ENCODE peak calls at places on chromosomes 2 and 18, in eight cellular contexts. Z, M, W, U, P, A, C and F are unnamed samples.
A peak's percentile ranks its signal among the peaks of the same experiment; 100 is the strongest.

GRCh38 chr2:18971628-18972027 is 382.3 kb upstream of the NT5C1B start:
- DNase-seq in Z (no peak), M (no peak), W (no peak), U (no peak), P (no peak), A (no peak), C (no peak), F (no peak)

GRCh38 chr2:66575625-66576371 is 140.9 kb downstream of the MEIS1 start:
- DNase-seq in Z (no peak), M (no peak), W (no peak), U (peak; percentile 72), P (no peak), A (peak; percentile 45), C (no peak), F (peak; percentile 55)

GRCh38 chr18:7170292-7170691 is 52.7 kb upstream of the LAMA1 start:
- DNase-seq in Z (no peak), M (peak; percentile 25), W (no peak), U (no peak), P (no peak), A (no peak), C (no peak), F (no peak)

GRCh38 chr18:59604877-59605276 is 92.3 kb downstream of the CCBE1 start:
- DNase-seq in Z (no peak), M (no peak), W (no peak), U (no peak), P (no peak), A (no peak), C (no peak), F (no peak)

GRCh38 chr2:46963210-46963609 is 47.6 kb upstream of the MCFD2 start:
- DNase-seq in Z (no peak), M (no peak), W (no peak), U (no peak), P (no peak), A (no peak), C (no peak), F (no peak)

GRCh38 chr2:101697794-101698418 is 399 bp downstream of the MAP4K4 start:
- DNase-seq in Z (no peak), M (no peak), W (no peak), U (peak; percentile 59), P (no peak), A (no peak), C (no peak), F (no peak)

GRCh38 chr2:148614024-148614331 is 30.6 kb upstream of the EPC2 start:
- DNase-seq in Z (peak; percentile 41), M (peak; percentile 42), W (no peak), U (peak; percentile 25), P (no peak), A (no peak), C (peak; percentile 7), F (peak; percentile 19)

GRCh38 chr2:142180820-142181533 is 50.2 kb upstream of the LRP1B start:
- DNase-seq in Z (no peak), M (peak; percentile 45), W (no peak), U (peak; percentile 34), P (no peak), A (peak; percentile 21), C (no peak), F (peak; percentile 86)

GRCh38 chr2:226756131-226756530 is 43.5 kb downstream of the IRS1 start:
- DNase-seq in Z (no peak), M (peak; percentile 97), W (no peak), U (no peak), P (no peak), A (no peak), C (no peak), F (no peak)

GRCh38 chr2:166665991-166666940 is 172.2 kb upstream of the SCN7A start:
- DNase-seq in Z (no peak), M (peak; percentile 84), W (no peak), U (no peak), P (no peak), A (no peak), C (no peak), F (no peak)

GRCh38 chr2:216695401-216695821 is at the start of gene IGFBP5:
- DNase-seq in Z (peak; percentile 79), M (peak; percentile 90), W (peak; percentile 75), U (peak; percentile 72), P (no peak), A (peak; percentile 51), C (peak; percentile 89), F (peak; percentile 70)

GRCh38 chr18:23871410-23871809 is 143.1 kb upstream of the TTC39C start:
- DNase-seq in Z (no peak), M (no peak), W (no peak), U (peak; percentile 24), P (peak; percentile 51), A (no peak), C (no peak), F (no peak)

GRCh38 chr2:80454628-80455027 is 150.1 kb upstream of the LRRTM1 start:
- DNase-seq in Z (peak; percentile 79), M (no peak), W (no peak), U (no peak), P (no peak), A (no peak), C (no peak), F (no peak)

GRCh38 chr2:10647886-10648605 is 41.7 kb downstream of the NOL10 start:
- DNase-seq in Z (no peak), M (no peak), W (no peak), U (no peak), P (no peak), A (no peak), C (no peak), F (no peak)

GRCh38 chr2:25158096-25158852 is 10.1 kb downstream of the POMC start:
- DNase-seq in Z (no peak), M (no peak), W (no peak), U (no peak), P (no peak), A (no peak), C (no peak), F (no peak)

GRCh38 chr2:9703701-9704221 is 73.0 kb upstream of the YWHAQ start:
- DNase-seq in Z (no peak), M (peak; percentile 97), W (no peak), U (no peak), P (no peak), A (no peak), C (no peak), F (no peak)